ENCODE peak calls at places on chromosomes 7 and 10, in eight cellular contexts. One of them, this sample, is unnamed.

GRCh38 chr7:1679966-1680730 is 10.1 kb downstream of the ELFN1 start:
- DNase-seq in M059J: no peak
- DNase-seq in GM23248: no peak
- DNase-seq in activated naive CD4-positive, alpha-beta T cell treated with anti-CD3 and anti-CD28 coated beads, Interleukin-2, amount 10 ng/mL, durations not matched to agents 7 days and 5 days: peak; percentile 14
- DNase-seq in GM12892: no peak
- DNase-seq in NCI-H524: no peak
- DNase-seq in ovary: no peak
- DNase-seq in prostate gland: no peak
- DNase-seq in this sample: no peak

GRCh38 chr7:39228946-39229345 is 251.2 kb downstream of the POU6F2 start:
- DNase-seq in activated naive CD4-positive, alpha-beta T cell treated with anti-CD3 and anti-CD28 coated beads, Interleukin-2, amount 10 ng/mL, durations not matched to agents 7 days and 5 days: no peak
- DNase-seq in prostate gland: no peak
- DNase-seq in GM12892: no peak
- DNase-seq in GM23248: peak; percentile 56
- DNase-seq in M059J: peak; percentile 98
- DNase-seq in NCI-H524: no peak
- DNase-seq in ovary: no peak
- DNase-seq in this sample: no peak

GRCh38 chr7:56287429-56288138 is 171.4 kb upstream of the NUPR2 start:
- DNase-seq in GM23248: peak; percentile 17
- DNase-seq in prostate gland: no peak
- DNase-seq in activated naive CD4-positive, alpha-beta T cell treated with anti-CD3 and anti-CD28 coated beads, Interleukin-2, amount 10 ng/mL, durations not matched to agents 7 days and 5 days: no peak
- DNase-seq in M059J: no peak
- DNase-seq in ovary: no peak
- DNase-seq in GM12892: no peak
- DNase-seq in NCI-H524: no peak
- DNase-seq in this sample: no peak

GRCh38 chr10:93715345-93715744 is 13.0 kb upstream of the FRA10AC1 start:
- DNase-seq in GM23248: no peak
- DNase-seq in GM12892: no peak
- DNase-seq in activated naive CD4-positive, alpha-beta T cell treated with anti-CD3 and anti-CD28 coated beads, Interleukin-2, amount 10 ng/mL, durations not matched to agents 7 days and 5 days: no peak
- DNase-seq in ovary: no peak
- DNase-seq in prostate gland: no peak
- DNase-seq in NCI-H524: no peak
- DNase-seq in M059J: no peak
- DNase-seq in this sample: no peak

GRCh38 chr7:2257046-2257551 is 15.1 kb downstream of the NUDT1 start:
- DNase-seq in GM12892: no peak
- DNase-seq in GM23248: no peak
- DNase-seq in prostate gland: no peak
- DNase-seq in ovary: no peak
- DNase-seq in NCI-H524: no peak
- DNase-seq in activated naive CD4-positive, alpha-beta T cell treated with anti-CD3 and anti-CD28 coated beads, Interleukin-2, amount 10 ng/mL, durations not matched to agents 7 days and 5 days: no peak
- DNase-seq in M059J: no peak
- DNase-seq in this sample: no peak

GRCh38 chr10:116511365-116511764 is 34.4 kb upstream of the PNLIP start:
- DNase-seq in GM12892: no peak
- DNase-seq in NCI-H524: no peak
- DNase-seq in GM23248: no peak
- DNase-seq in prostate gland: no peak
- DNase-seq in activated naive CD4-positive, alpha-beta T cell treated with anti-CD3 and anti-CD28 coated beads, Interleukin-2, amount 10 ng/mL, durations not matched to agents 7 days and 5 days: no peak
- DNase-seq in ovary: no peak
- DNase-seq in M059J: no peak
- DNase-seq in this sample: no peak

GRCh38 chr7:158413962-158414961 is 173.4 kb downstream of the PTPRN2 start:
- DNase-seq in ovary: no peak
- DNase-seq in prostate gland: no peak
- DNase-seq in GM12892: no peak
- DNase-seq in M059J: no peak
- DNase-seq in NCI-H524: no peak
- DNase-seq in activated naive CD4-positive, alpha-beta T cell treated with anti-CD3 and anti-CD28 coated beads, Interleukin-2, amount 10 ng/mL, durations not matched to agents 7 days and 5 days: no peak
- DNase-seq in GM23248: peak; percentile 9
- DNase-seq in this sample: no peak

GRCh38 chr7:27110163-27110976 is 7.9 kb upstream of the HOXA2 start:
- DNase-seq in ovary: peak; percentile 42
- DNase-seq in activated naive CD4-positive, alpha-beta T cell treated with anti-CD3 and anti-CD28 coated beads, Interleukin-2, amount 10 ng/mL, durations not matched to agents 7 days and 5 days: no peak
- DNase-seq in GM23248: no peak
- DNase-seq in M059J: peak; percentile 79
- DNase-seq in prostate gland: peak; percentile 63
- DNase-seq in GM12892: no peak
- DNase-seq in NCI-H524: no peak
- DNase-seq in this sample: no peak

GRCh38 chr10:71302874-71303568 is 16.0 kb upstream of the SLC29A3 start:
- DNase-seq in prostate gland: no peak
- DNase-seq in NCI-H524: no peak
- DNase-seq in ovary: no peak
- DNase-seq in GM12892: no peak
- DNase-seq in activated naive CD4-positive, alpha-beta T cell treated with anti-CD3 and anti-CD28 coated beads, Interleukin-2, amount 10 ng/mL, durations not matched to agents 7 days and 5 days: no peak
- DNase-seq in M059J: peak; percentile 58
- DNase-seq in GM23248: peak; percentile 69
- DNase-seq in this sample: no peak

GRCh38 chr7:118311121-118311803 is 86.8 kb downstream of the ANKRD7 start:
- DNase-seq in M059J: no peak
- DNase-seq in GM23248: no peak
- DNase-seq in activated naive CD4-positive, alpha-beta T cell treated with anti-CD3 and anti-CD28 coated beads, Interleukin-2, amount 10 ng/mL, durations not matched to agents 7 days and 5 days: no peak
- DNase-seq in ovary: no peak
- DNase-seq in GM12892: no peak
- DNase-seq in NCI-H524: no peak
- DNase-seq in prostate gland: no peak
- DNase-seq in this sample: no peak

GRCh38 chr7:102447311-102447710 is 13.9 kb downstream of the ORAI2 start:
- DNase-seq in NCI-H524: no peak
- DNase-seq in ovary: no peak
- DNase-seq in prostate gland: no peak
- DNase-seq in activated naive CD4-positive, alpha-beta T cell treated with anti-CD3 and anti-CD28 coated beads, Interleukin-2, amount 10 ng/mL, durations not matched to agents 7 days and 5 days: no peak
- DNase-seq in GM23248: no peak
- DNase-seq in GM12892: no peak
- DNase-seq in M059J: no peak
- DNase-seq in this sample: no peak

GRCh38 chr10:909831-910230 is 21.7 kb downstream of the LARP4B start:
- DNase-seq in GM12892: no peak
- DNase-seq in M059J: no peak
- DNase-seq in NCI-H524: no peak
- DNase-seq in ovary: no peak
- DNase-seq in GM23248: peak; percentile 57
- DNase-seq in activated naive CD4-positive, alpha-beta T cell treated with anti-CD3 and anti-CD28 coated beads, Interleukin-2, amount 10 ng/mL, durations not matched to agents 7 days and 5 days: no peak
- DNase-seq in prostate gland: no peak
- DNase-seq in this sample: no peak

GRCh38 chr7:159084069-159084801 is 60.4 kb downstream of the VIPR2 start:
- DNase-seq in GM23248: no peak
- DNase-seq in M059J: no peak
- DNase-seq in ovary: peak; percentile 9
- DNase-seq in prostate gland: no peak
- DNase-seq in activated naive CD4-positive, alpha-beta T cell treated with anti-CD3 and anti-CD28 coated beads, Interleukin-2, amount 10 ng/mL, durations not matched to agents 7 days and 5 days: peak; percentile 25
- DNase-seq in NCI-H524: no peak
- DNase-seq in GM12892: no peak
- DNase-seq in this sample: no peak

GRCh38 chr10:119981826-119982225 is 89.3 kb downstream of the SEC23IP start:
- DNase-seq in ovary: no peak
- DNase-seq in GM23248: no peak
- DNase-seq in M059J: peak; percentile 61
- DNase-seq in GM12892: no peak
- DNase-seq in NCI-H524: no peak
- DNase-seq in prostate gland: no peak
- DNase-seq in activated naive CD4-positive, alpha-beta T cell treated with anti-CD3 and anti-CD28 coated beads, Interleukin-2, amount 10 ng/mL, durations not matched to agents 7 days and 5 days: no peak
- DNase-seq in this sample: no peak

GRCh38 chr10:100713049-100713858 is 32.1 kb upstream of the PAX2 start:
- DNase-seq in activated naive CD4-positive, alpha-beta T cell treated with anti-CD3 and anti-CD28 coated beads, Interleukin-2, amount 10 ng/mL, durations not matched to agents 7 days and 5 days: no peak
- DNase-seq in GM23248: peak; percentile 29
- DNase-seq in GM12892: no peak
- DNase-seq in M059J: no peak
- DNase-seq in ovary: no peak
- DNase-seq in prostate gland: no peak
- DNase-seq in NCI-H524: peak; percentile 17
- DNase-seq in this sample: no peak

GRCh38 chr10:30553625-30554442 is 75.7 kb downstream of the LYZL2 start:
- DNase-seq in M059J: no peak
- DNase-seq in GM23248: peak; percentile 81
- DNase-seq in GM12892: no peak
- DNase-seq in NCI-H524: no peak
- DNase-seq in activated naive CD4-positive, alpha-beta T cell treated with anti-CD3 and anti-CD28 coated beads, Interleukin-2, amount 10 ng/mL, durations not matched to agents 7 days and 5 days: no peak
- DNase-seq in ovary: peak; percentile 76
- DNase-seq in prostate gland: peak; percentile 78
- DNase-seq in this sample: no peak

This sample was measured in central memory CD8-positive, alpha-beta T cell.